ENCODE peak calls at places on chromosomes 7 and 10, in seven cellular contexts. J, X, S, N, Q, A and K are unnamed samples.

GRCh38 chr7:24820730-24821044 is 63.4 kb upstream of the GSDME start:
- DNase-seq in J (peak), X (peak), S (peak), N (no peak), Q (no peak), A (peak), K (no peak)

GRCh38 chr7:100372256-100372655 is 1.0 kb upstream of the PILRA start:
- DNase-seq in J (peak), X (no peak), S (peak), N (peak), Q (no peak), A (peak), K (peak)

GRCh38 chr10:119821172-119821571 is 51.5 kb downstream of the MCMBP start:
- DNase-seq in J (no peak), X (no peak), S (no peak), N (no peak), Q (no peak), A (no peak), K (no peak)

GRCh38 chr7:104366390-104366789 is 38.0 kb downstream of the LHFPL3 start:
- DNase-seq in J (no peak), X (no peak), S (no peak), N (no peak), Q (no peak), A (no peak), K (no peak)

GRCh38 chr10:110206988-110207804 is at the start of gene MXI1:
- DNase-seq in J (peak), X (peak), S (peak), N (peak), Q (no peak), A (peak), K (peak)

GRCh38 chr10:132793871-132794849 is 8.2 kb upstream of the NKX6-2 start:
- DNase-seq in J (no peak), X (no peak), S (no peak), N (no peak), Q (no peak), A (no peak), K (no peak)

GRCh38 chr10:25564351-25564750 is 369.7 kb upstream of the MYO3A start:
- DNase-seq in J (no peak), X (no peak), S (no peak), N (no peak), Q (no peak), A (no peak), K (no peak)

GRCh38 chr7:105429746-105430612 is 41.3 kb upstream of the SRPK2 start:
- DNase-seq in J (peak), X (peak), S (peak), N (peak), Q (no peak), A (peak), K (no peak)

GRCh38 chr7:47951374-47951773 is 3.1 kb upstream of the PKD1L1 start:
- DNase-seq in J (no peak), X (no peak), S (no peak), N (no peak), Q (no peak), A (no peak), K (no peak)

GRCh38 chr7:117148971-117149370 is 173.9 kb downstream of the WNT2 start:
- DNase-seq in J (no peak), X (no peak), S (no peak), N (no peak), Q (no peak), A (no peak), K (no peak)

GRCh38 chr7:116573541-116573940 is 48.7 kb downstream of the CAV1 start:
- DNase-seq in J (no peak), X (no peak), S (no peak), N (no peak), Q (no peak), A (no peak), K (no peak)

GRCh38 chr7:95441042-95441823 is 6.4 kb upstream of the PON2 start:
- DNase-seq in J (no peak), X (no peak), S (no peak), N (no peak), Q (no peak), A (no peak), K (no peak)

GRCh38 chr7:77216233-77216632 is 16.6 kb upstream of the FGL2 start:
- DNase-seq in J (no peak), X (no peak), S (no peak), N (no peak), Q (no peak), A (no peak), K (no peak)

GRCh38 chr10:44975487-44976331 is 2.9 kb downstream of the DEPP1 start:
- DNase-seq in J (peak), X (no peak), S (peak), N (peak), Q (no peak), A (peak), K (no peak)